ENCODE peak calls at places on chromosomes 12 and 14, in four cellular contexts. F is AG10803, V is coronary artery, D is osteocyte. L is an unnamed sample.

GRCh38 chr14:70116278-70116677 is 72.5 kb downstream of the SLC8A3 start:
- DNase-seq in F (no peak), V (no peak), D (no peak), L (no peak)

GRCh38 chr12:108151505-108152178 is 22.6 kb downstream of the WSCD2 start:
- DNase-seq in F (no peak), V (no peak), D (no peak), L (no peak)

GRCh38 chr14:85579957-85580356 is 50.0 kb downstream of the FLRT2 start:
- DNase-seq in F (peak; percentile 60), V (no peak), D (no peak), L (no peak)

GRCh38 chr12:77796775-77797174 is 33.9 kb upstream of the NAV3 start:
- DNase-seq in F (peak; percentile 26), V (no peak), D (no peak), L (no peak)

GRCh38 chr12:44537354-44537753 is 338.8 kb downstream of the NELL2 start:
- DNase-seq in F (no peak), V (no peak), D (no peak), L (no peak)

GRCh38 chr14:100108840-100109593 is 43.8 kb downstream of the EVL start:
- DNase-seq in F (peak; percentile 29), V (no peak), D (no peak), L (no peak)

GRCh38 chr12:119864591-119864990 is 12.5 kb downstream of the CIT start:
- DNase-seq in F (peak; percentile 51), V (no peak), D (no peak), L (no peak)

GRCh38 chr12:4645023-4645422 is 3.8 kb downstream of the AKAP3 start:
- DNase-seq in F (no peak), V (no peak), D (no peak), L (no peak)

GRCh38 chr14:90419200-90419599 is 22.4 kb downstream of the CALM1 start:
- DNase-seq in F (peak; percentile 91), V (peak; percentile 83), D (no peak), L (no peak)

GRCh38 chr12:673849-674248 is 10.6 kb upstream of the NINJ2 start:
- DNase-seq in F (no peak), V (no peak), D (no peak), L (no peak)
- TF ChIP-seq CTCF in F (no peak), V (no peak), D (no peak), L (no peak)

GRCh38 chr14:35404246-35404495 is 378 bp downstream of the NFKBIA start:
- DNase-seq in F (no peak), V (no peak), D (no peak), L (no peak)

GRCh38 chr14:35406090-35406489 is 1.5 kb upstream of the NFKBIA start:
- DNase-seq in F (no peak), V (no peak), D (no peak), L (no peak)

GRCh38 chr14:35405304-35405996 is 901 bp upstream of the NFKBIA start:
- DNase-seq in F (no peak), V (no peak), D (no peak), L (no peak)

GRCh38 chr14:35403397-35404245 is 928 bp downstream of the NFKBIA start:
- DNase-seq in F (peak; percentile 93), V (peak; percentile 98), D (peak; percentile 98), L (peak; percentile 92)

GRCh38 chr14:35404496-35405303 is at the start of gene NFKBIA:
- DNase-seq in F (peak; percentile 84), V (peak; percentile 94), D (peak; percentile 94), L (peak; percentile 88)
- TF ChIP-seq CTCF in F (peak; percentile 26), V (no peak), D (peak; percentile 56), L (peak; percentile 47)

DNA sequence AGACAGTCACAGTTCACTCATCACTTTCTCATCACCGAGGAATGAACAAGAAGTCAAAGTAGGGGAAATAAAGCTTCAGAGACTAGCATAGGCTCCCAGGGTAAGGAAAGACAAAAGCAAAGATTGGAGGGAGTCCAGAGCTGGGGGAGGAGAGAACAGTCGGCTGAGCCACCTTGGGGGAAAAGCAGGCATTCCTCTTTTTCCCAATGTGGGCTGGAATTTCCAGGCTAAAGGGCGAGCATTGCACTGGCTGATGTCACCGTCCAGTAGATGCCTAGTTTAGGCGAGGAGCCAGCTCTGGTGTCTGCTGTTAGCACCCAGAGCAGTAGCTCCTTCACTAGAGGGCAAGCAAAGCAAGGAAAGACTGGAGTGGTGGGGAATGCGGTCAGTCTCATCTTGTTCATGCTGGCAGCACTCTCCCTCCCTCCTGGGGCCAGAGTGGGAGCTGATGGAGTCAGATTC is 8.5 kb upstream of the KRT75 start:
- DNase-seq in F (peak; percentile 87), V (no peak), D (no peak), L (no peak)
- TF ChIP-seq CTCF in F (peak; percentile 30), V (no peak), D (no peak), L (no peak)

GRCh38 chr12:123122649-123123048 is 28.2 kb downstream of the PITPNM2 start:
- DNase-seq in F (no peak), V (no peak), D (no peak), L (no peak)

GRCh38 chr12:123129651-123130050 is 21.2 kb downstream of the PITPNM2 start:
- DNase-seq in F (no peak), V (no peak), D (no peak), L (no peak)

GRCh38 chr12:123131291-123131831 is 19.5 kb downstream of the PITPNM2 start:
- DNase-seq in F (peak; percentile 64), V (no peak), D (no peak), L (no peak)

GRCh38 chr12:123121670-123122069 is 29.2 kb downstream of the PITPNM2 start:
- DNase-seq in F (no peak), V (no peak), D (no peak), L (no peak)

GRCh38 chr12:123126294-123127144 is 24.4 kb downstream of the PITPNM2 start:
- DNase-seq in F (peak; percentile 99), V (no peak), D (no peak), L (no peak)
- TF ChIP-seq CTCF in F (peak; percentile 55), V (no peak), D (peak; percentile 37), L (no peak)

DNA sequence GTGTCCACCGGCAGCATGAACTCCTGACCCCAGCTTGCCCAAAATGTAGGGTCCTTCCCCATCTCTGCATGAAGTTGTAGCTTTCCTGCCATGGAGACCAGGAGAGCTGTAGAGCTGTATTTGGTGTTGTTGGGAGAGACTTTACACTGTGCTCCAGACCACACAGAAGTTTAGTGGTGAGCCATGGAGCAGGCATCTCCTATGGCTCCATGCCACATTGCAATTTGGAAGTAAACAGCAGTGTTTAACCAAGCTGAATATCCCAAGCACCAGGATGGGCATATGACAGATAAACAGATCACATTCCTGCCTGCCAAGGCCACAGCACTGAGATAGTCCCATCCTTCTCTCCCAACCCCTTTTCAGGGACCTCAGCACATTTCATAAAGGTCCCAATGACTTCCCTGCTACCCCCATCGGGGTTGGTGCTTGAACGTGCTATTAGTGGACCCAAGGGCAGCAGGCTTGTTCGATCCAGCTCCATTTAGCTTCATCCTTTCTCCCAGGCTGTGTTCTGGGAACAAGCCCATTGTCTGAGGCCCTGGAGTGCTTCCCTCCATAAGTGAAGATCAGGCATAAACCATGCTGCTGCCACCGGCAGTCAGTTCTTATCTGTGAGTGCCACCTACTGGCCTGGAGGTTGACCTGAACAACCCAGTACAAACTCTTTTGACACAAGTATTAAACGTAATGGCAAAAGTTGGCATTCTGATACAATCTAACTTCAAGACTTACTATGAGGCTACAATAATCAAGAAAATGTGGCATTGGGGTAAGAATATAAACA is 172.3 kb upstream of the ATXN7L3B start:
- DNase-seq in F (peak; percentile 11), V (no peak), D (no peak), L (peak; percentile 5)
- TF ChIP-seq CTCF in F (peak; percentile 20), V (no peak), D (peak; percentile 66), L (peak; percentile 48)

GRCh38 chr12:132507656-132508055 is 17.7 kb downstream of the FBRSL1 start:
- DNase-seq in F (no peak), V (no peak), D (no peak), L (no peak)
- TF ChIP-seq CTCF in F (no peak), V (no peak), D (no peak), L (no peak)

GRCh38 chr14:20606190-20606901 is 15.2 kb upstream of the RNASE12 start:
- DNase-seq in F (peak; percentile 12), V (no peak), D (no peak), L (no peak)
- TF ChIP-seq CTCF in F (peak; percentile 54), V (no peak), D (peak; percentile 32), L (peak; percentile 44)

GRCh38 chr12:110102255-110102654 is 21.9 kb upstream of the IFT81 start:
- DNase-seq in F (peak; percentile 53), V (no peak), D (no peak), L (peak; percentile 26)
- TF ChIP-seq CTCF in F (peak; percentile 47), V (no peak), D (peak; percentile 44), L (peak; percentile 23)